ENCODE peak calls at places on chromosomes 2 and 18, in four cellular contexts. One of them, this sample, is unnamed.

GRCh38 chr2:65831528-65831927 is 399.1 kb upstream of the SPRED2 start:
- DNase-seq in epithelial cell of esophagus: no peak
- DNase-seq in hepatocyte: no peak
- DNase-seq in endothelial cell: no peak
- DNase-seq in this sample: no peak

GRCh38 chr2:102789349-102790085 is 27.7 kb downstream of the TMEM182 start:
- DNase-seq in hepatocyte: no peak
- DNase-seq in epithelial cell of esophagus: peak
- DNase-seq in endothelial cell: no peak
- DNase-seq in this sample: no peak

GRCh38 chr2:141392517-141393213 is 738.2 kb downstream of the LRP1B start:
- DNase-seq in endothelial cell: no peak
- DNase-seq in hepatocyte: peak
- DNase-seq in epithelial cell of esophagus: no peak
- DNase-seq in this sample: no peak

GRCh38 chr2:25483584-25484266 is 142.0 kb upstream of the DNMT3A start:
- DNase-seq in hepatocyte: no peak
- DNase-seq in epithelial cell of esophagus: no peak
- DNase-seq in endothelial cell: no peak
- DNase-seq in this sample: no peak

GRCh38 chr18:31610841-31611240 is 19.2 kb downstream of the TTR start:
- DNase-seq in endothelial cell: peak
- DNase-seq in epithelial cell of esophagus: peak
- DNase-seq in hepatocyte: peak
- DNase-seq in this sample: peak

GRCh38 chr18:63476666-63477065 is at the start of gene SERPINB5:
- DNase-seq in hepatocyte: no peak
- DNase-seq in endothelial cell: no peak
- DNase-seq in epithelial cell of esophagus: peak
- DNase-seq in this sample: no peak

GRCh38 chr2:201779996-201780673 is 598 bp downstream of the ALS2 start:
- DNase-seq in endothelial cell: no peak
- DNase-seq in hepatocyte: peak
- DNase-seq in epithelial cell of esophagus: peak
- DNase-seq in this sample: peak

GRCh38 chr2:137381731-137382130 is 582.5 kb upstream of the HNMT start:
- DNase-seq in epithelial cell of esophagus: no peak
- DNase-seq in endothelial cell: no peak
- DNase-seq in hepatocyte: no peak
- DNase-seq in this sample: no peak

GRCh38 chr2:36294290-36294689 is 61.3 kb upstream of the CRIM1 start:
- DNase-seq in endothelial cell: no peak
- DNase-seq in hepatocyte: no peak
- DNase-seq in epithelial cell of esophagus: no peak
- DNase-seq in this sample: no peak

GRCh38 chr18:77206676-77207370 is 42.8 kb upstream of the GALR1 start:
- DNase-seq in endothelial cell: no peak
- DNase-seq in hepatocyte: no peak
- DNase-seq in epithelial cell of esophagus: no peak
- DNase-seq in this sample: peak

GRCh38 chr2:229054311-229054710 is 216.8 kb downstream of the PID1 start:
- DNase-seq in endothelial cell: no peak
- DNase-seq in epithelial cell of esophagus: no peak
- DNase-seq in hepatocyte: no peak
- DNase-seq in this sample: no peak

GRCh38 chr18:74064510-74064909 is 83.1 kb downstream of the FBXO15 start:
- DNase-seq in endothelial cell: no peak
- DNase-seq in hepatocyte: no peak
- DNase-seq in epithelial cell of esophagus: no peak
- DNase-seq in this sample: no peak

GRCh38 chr18:79956276-79956675 is 4.8 kb upstream of the SLC66A2 start:
- DNase-seq in hepatocyte: no peak
- DNase-seq in epithelial cell of esophagus: no peak
- DNase-seq in endothelial cell: no peak
- DNase-seq in this sample: no peak

GRCh38 chr2:55161295-55162210 is 70.5 kb downstream of the CLHC1 start:
- DNase-seq in epithelial cell of esophagus: no peak
- DNase-seq in hepatocyte: no peak
- DNase-seq in endothelial cell: peak
- DNase-seq in this sample: no peak

GRCh38 chr2:112582314-112582746 is 2.1 kb upstream of the CHCHD5 start:
- DNase-seq in endothelial cell: no peak
- DNase-seq in hepatocyte: peak
- DNase-seq in epithelial cell of esophagus: peak
- DNase-seq in this sample: peak

GRCh38 chr2:128058114-128058513 is 30.3 kb upstream of the SAP130 start:
- DNase-seq in hepatocyte: no peak
- DNase-seq in endothelial cell: no peak
- DNase-seq in epithelial cell of esophagus: no peak
- DNase-seq in this sample: peak

GRCh38 chr2:53768233-53768542 is 584 bp downstream of the CHAC2 start:
- DNase-seq in epithelial cell of esophagus: no peak
- DNase-seq in hepatocyte: peak
- DNase-seq in endothelial cell: peak
- DNase-seq in this sample: no peak

DNA sequence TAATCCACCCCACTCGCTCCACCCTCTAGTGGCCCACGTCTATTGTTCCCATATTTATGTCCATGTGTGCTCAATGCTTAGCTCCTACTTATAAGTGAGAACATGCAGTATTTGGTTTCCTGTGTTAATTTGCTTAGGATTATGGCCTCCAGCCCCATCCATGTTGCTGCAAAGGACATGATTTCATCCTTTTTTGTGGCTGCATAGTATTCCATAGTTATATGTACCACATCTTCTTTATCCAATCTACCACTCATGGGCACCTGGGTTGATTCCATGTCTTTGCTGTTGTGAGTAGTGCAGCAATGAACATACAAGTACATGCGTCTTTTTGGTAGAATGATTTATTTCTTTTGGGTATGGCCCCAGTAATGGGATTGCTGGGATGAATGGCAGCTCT is 319.9 kb downstream of the DYSF start:
- DNase-seq in endothelial cell: no peak
- DNase-seq in epithelial cell of esophagus: no peak
- DNase-seq in hepatocyte: no peak
- DNase-seq in this sample: no peak
- TF ChIP-seq CTCF in endothelial cell: no peak
- TF ChIP-seq CTCF in epithelial cell of esophagus: no peak
- TF ChIP-seq CTCF in hepatocyte: no peak
- TF ChIP-seq CTCF in this sample: no peak

GRCh38 chr18:54386043-54386442 is 28.3 kb downstream of the C18orf54 start:
- DNase-seq in epithelial cell of esophagus: no peak
- DNase-seq in endothelial cell: no peak
- DNase-seq in hepatocyte: peak
- DNase-seq in this sample: no peak
- TF ChIP-seq CTCF in epithelial cell of esophagus: no peak
- TF ChIP-seq CTCF in endothelial cell: no peak
- TF ChIP-seq CTCF in hepatocyte: no peak
- TF ChIP-seq CTCF in this sample: no peak

DNA sequence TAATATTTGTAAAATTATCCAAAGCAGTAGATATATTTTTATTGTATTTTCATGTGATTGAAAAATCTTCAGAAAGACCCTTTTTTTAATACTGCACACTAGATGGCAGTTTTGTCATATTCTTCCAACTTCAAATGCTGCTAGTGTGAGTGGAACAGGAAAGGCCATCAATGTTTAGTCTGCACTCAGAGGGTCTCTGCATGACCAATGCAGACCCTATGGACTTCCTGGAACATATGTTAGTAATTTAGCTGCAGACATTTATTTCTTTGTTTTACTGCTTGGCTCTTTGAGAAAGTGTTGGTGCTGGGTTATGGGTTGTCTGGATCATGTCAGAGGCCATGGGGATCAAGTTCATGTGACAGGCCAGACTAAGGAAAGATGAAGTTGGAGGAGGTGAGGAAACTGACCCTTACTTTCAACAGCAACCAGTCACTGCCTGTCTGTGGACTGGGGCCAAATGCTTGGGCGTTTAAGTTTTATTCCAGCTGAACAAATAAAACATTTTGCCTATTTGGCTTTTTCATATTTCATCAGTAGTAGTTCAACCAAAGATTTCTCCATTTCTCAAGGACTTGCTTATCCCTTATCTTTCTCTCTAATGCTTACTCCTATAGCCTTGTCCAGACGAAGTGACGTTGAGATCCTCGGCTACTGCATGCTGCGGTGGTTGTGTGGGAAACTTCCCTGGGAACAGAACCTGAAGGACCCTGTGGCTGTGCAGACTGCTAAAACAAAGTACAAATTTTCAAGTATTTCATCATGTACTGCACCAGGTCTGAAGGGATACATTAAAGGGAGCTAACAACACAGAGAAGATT is 84.8 kb downstream of the VRK2 start:
- DNase-seq in endothelial cell: no peak
- DNase-seq in epithelial cell of esophagus: peak
- DNase-seq in hepatocyte: peak
- DNase-seq in this sample: no peak
- TF ChIP-seq CTCF in endothelial cell: no peak
- TF ChIP-seq CTCF in epithelial cell of esophagus: no peak
- TF ChIP-seq CTCF in hepatocyte: peak
- TF ChIP-seq CTCF in this sample: no peak

GRCh38 chr2:150924862-150925261 is 336.8 kb downstream of the RBM43 start:
- DNase-seq in epithelial cell of esophagus: no peak
- DNase-seq in hepatocyte: no peak
- DNase-seq in endothelial cell: no peak
- DNase-seq in this sample: no peak
- TF ChIP-seq CTCF in epithelial cell of esophagus: no peak
- TF ChIP-seq CTCF in hepatocyte: no peak
- TF ChIP-seq CTCF in endothelial cell: no peak
- TF ChIP-seq CTCF in this sample: no peak

DNA sequence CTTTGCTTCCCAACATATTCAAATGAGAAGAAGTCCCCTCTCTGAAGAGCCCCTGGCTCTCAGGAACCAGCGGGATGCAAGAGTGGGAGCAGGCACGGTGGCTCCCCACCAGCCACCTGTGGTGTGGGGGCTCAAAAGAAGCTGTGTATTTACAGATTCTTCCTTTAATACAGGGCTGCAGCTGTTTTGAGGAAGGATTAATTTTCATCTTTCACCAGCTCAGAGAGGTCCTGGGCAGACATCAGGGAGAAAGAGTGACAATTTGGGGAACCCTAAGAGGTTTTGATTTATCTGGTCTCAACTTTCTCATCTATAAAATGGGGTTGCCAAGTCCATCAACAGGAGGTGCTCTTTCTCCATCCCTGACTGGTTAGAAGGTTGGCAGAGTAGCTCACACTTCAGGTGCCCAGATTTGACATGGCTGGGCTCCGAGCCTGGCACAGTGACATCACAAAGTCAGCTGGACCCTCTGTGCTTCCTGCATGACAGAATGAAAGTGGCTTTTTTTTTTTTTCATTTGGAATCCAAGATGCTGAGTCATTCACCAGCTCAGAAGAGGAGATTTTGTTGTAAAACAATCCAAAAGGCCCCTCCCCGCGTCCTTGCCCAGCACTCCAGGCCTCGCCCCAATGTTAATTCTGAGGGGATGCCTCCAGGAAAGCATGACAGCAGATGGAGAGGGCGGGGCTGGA is 15.5 kb upstream of the SIX2 start:
- DNase-seq in endothelial cell: no peak
- DNase-seq in epithelial cell of esophagus: peak
- DNase-seq in hepatocyte: peak
- DNase-seq in this sample: no peak
- TF ChIP-seq CTCF in endothelial cell: no peak
- TF ChIP-seq CTCF in epithelial cell of esophagus: peak
- TF ChIP-seq CTCF in hepatocyte: no peak
- TF ChIP-seq CTCF in this sample: no peak

This sample was measured in WERI-Rb-1.